ENCODE peak calls at places on chromosome 10, in seven cellular contexts. One of them, this sample, is unnamed.

GRCh38 chr10:29600821-29601220 is 34.0 kb downstream of the SVIL start:
- DNase-seq in GM10248: no peak
- DNase-seq in transverse colon: no peak
- DNase-seq in lower lobe of right lung: no peak
- DNase-seq in neural crest cell: no peak
- DNase-seq in choroid plexus epithelial cell: no peak
- DNase-seq in HFF-Myc: no peak
- DNase-seq in this sample: no peak

GRCh38 chr10:7275761-7276440 is 134.9 kb downstream of the SFMBT2 start:
- DNase-seq in GM10248: no peak
- DNase-seq in transverse colon: no peak
- DNase-seq in HFF-Myc: no peak
- DNase-seq in neural crest cell: no peak
- DNase-seq in lower lobe of right lung: no peak
- DNase-seq in choroid plexus epithelial cell: no peak
- DNase-seq in this sample: no peak

GRCh38 chr10:76479103-76479790 is 1047.8 kb downstream of the LRMDA start:
- DNase-seq in neural crest cell: no peak
- DNase-seq in HFF-Myc: no peak
- DNase-seq in transverse colon: no peak
- DNase-seq in choroid plexus epithelial cell: no peak
- DNase-seq in lower lobe of right lung: no peak
- DNase-seq in GM10248: no peak
- DNase-seq in this sample: no peak

GRCh38 chr10:106577266-106577665 is 587.2 kb downstream of the SORCS1 start:
- DNase-seq in GM10248: no peak
- DNase-seq in choroid plexus epithelial cell: peak
- DNase-seq in lower lobe of right lung: no peak
- DNase-seq in HFF-Myc: no peak
- DNase-seq in transverse colon: no peak
- DNase-seq in neural crest cell: no peak
- DNase-seq in this sample: no peak

GRCh38 chr10:120421250-120421649 is 35.8 kb upstream of the PLPP4 start:
- DNase-seq in choroid plexus epithelial cell: no peak
- DNase-seq in GM10248: no peak
- DNase-seq in lower lobe of right lung: no peak
- DNase-seq in HFF-Myc: no peak
- DNase-seq in transverse colon: no peak
- DNase-seq in neural crest cell: no peak
- DNase-seq in this sample: no peak

GRCh38 chr10:59057350-59057749 is 119.1 kb upstream of the PHYHIPL start:
- DNase-seq in choroid plexus epithelial cell: peak
- DNase-seq in neural crest cell: no peak
- DNase-seq in GM10248: no peak
- DNase-seq in transverse colon: no peak
- DNase-seq in HFF-Myc: no peak
- DNase-seq in lower lobe of right lung: no peak
- DNase-seq in this sample: no peak

GRCh38 chr10:3090914-3091313 is 23.6 kb downstream of the PFKP start:
- DNase-seq in transverse colon: peak
- DNase-seq in GM10248: no peak
- DNase-seq in choroid plexus epithelial cell: peak
- DNase-seq in HFF-Myc: no peak
- DNase-seq in neural crest cell: no peak
- DNase-seq in lower lobe of right lung: peak
- DNase-seq in this sample: no peak

GRCh38 chr10:126104767-126105166 is 208.4 kb downstream of the FANK1 start:
- DNase-seq in transverse colon: no peak
- DNase-seq in lower lobe of right lung: no peak
- DNase-seq in HFF-Myc: no peak
- DNase-seq in GM10248: no peak
- DNase-seq in choroid plexus epithelial cell: no peak
- DNase-seq in neural crest cell: no peak
- DNase-seq in this sample: peak

GRCh38 chr10:14859775-14860174 is 18.9 kb upstream of the SUV39H2 start:
- DNase-seq in lower lobe of right lung: no peak
- DNase-seq in transverse colon: no peak
- DNase-seq in GM10248: no peak
- DNase-seq in neural crest cell: no peak
- DNase-seq in choroid plexus epithelial cell: no peak
- DNase-seq in HFF-Myc: no peak
- DNase-seq in this sample: no peak

GRCh38 chr10:57657164-57657765 is 610.4 kb downstream of the IPMK start:
- DNase-seq in transverse colon: peak
- DNase-seq in HFF-Myc: peak
- DNase-seq in choroid plexus epithelial cell: peak
- DNase-seq in neural crest cell: peak
- DNase-seq in GM10248: peak
- DNase-seq in lower lobe of right lung: peak
- DNase-seq in this sample: peak

DNA sequence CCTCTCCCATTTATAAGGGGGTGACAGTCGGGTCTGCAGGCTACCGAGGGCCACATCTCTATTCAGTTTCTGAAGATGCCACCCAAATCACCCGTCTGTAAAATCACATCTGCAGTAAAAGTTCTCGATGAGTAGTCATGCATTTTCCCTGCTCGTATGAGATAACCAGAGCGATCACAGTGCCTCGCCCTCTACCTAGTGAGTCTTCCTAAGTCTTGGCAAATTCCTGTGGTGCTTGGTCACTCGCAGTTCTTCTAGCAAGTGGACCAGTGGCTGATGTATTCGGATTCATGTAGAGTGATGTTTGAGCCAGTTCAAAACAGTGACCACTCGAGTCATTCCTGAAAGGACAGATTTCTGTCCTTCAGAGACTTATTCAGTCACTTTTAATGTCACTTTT is 44.9 kb downstream of the INSYN2A start:
- DNase-seq in transverse colon: no peak
- DNase-seq in HFF-Myc: no peak
- DNase-seq in lower lobe of right lung: no peak
- DNase-seq in neural crest cell: no peak
- DNase-seq in choroid plexus epithelial cell: peak
- DNase-seq in GM10248: no peak
- DNase-seq in this sample: no peak
- TF ChIP-seq CTCF in transverse colon: no peak
- TF ChIP-seq CTCF in HFF-Myc: no peak
- TF ChIP-seq CTCF in lower lobe of right lung: no peak
- TF ChIP-seq CTCF in neural crest cell: no peak
- TF ChIP-seq CTCF in choroid plexus epithelial cell: no peak
- TF ChIP-seq CTCF in GM10248: no peak
- TF ChIP-seq CTCF in this sample: no peak

GRCh38 chr10:102712843-102713242 is 1.4 kb downstream of the ARL3 start:
- DNase-seq in neural crest cell: no peak
- DNase-seq in GM10248: no peak
- DNase-seq in HFF-Myc: no peak
- DNase-seq in choroid plexus epithelial cell: no peak
- DNase-seq in lower lobe of right lung: no peak
- DNase-seq in transverse colon: no peak
- DNase-seq in this sample: no peak

GRCh38 chr10:102715880-102716279 is 1.4 kb downstream of the SFXN2 start:
- DNase-seq in transverse colon: no peak
- DNase-seq in choroid plexus epithelial cell: no peak
- DNase-seq in GM10248: no peak
- DNase-seq in HFF-Myc: no peak
- DNase-seq in neural crest cell: no peak
- DNase-seq in lower lobe of right lung: no peak
- DNase-seq in this sample: no peak

GRCh38 chr10:102713483-102713813 is 749 bp downstream of the ARL3 start:
- DNase-seq in transverse colon: no peak
- DNase-seq in neural crest cell: no peak
- DNase-seq in choroid plexus epithelial cell: no peak
- DNase-seq in HFF-Myc: no peak
- DNase-seq in lower lobe of right lung: no peak
- DNase-seq in GM10248: no peak
- DNase-seq in this sample: no peak

GRCh38 chr10:102714621-102715455 is at the start of gene SFXN2:
- DNase-seq in choroid plexus epithelial cell: no peak
- DNase-seq in lower lobe of right lung: peak
- DNase-seq in GM10248: no peak
- DNase-seq in HFF-Myc: no peak
- DNase-seq in transverse colon: peak
- DNase-seq in neural crest cell: no peak
- DNase-seq in this sample: peak

DNA sequence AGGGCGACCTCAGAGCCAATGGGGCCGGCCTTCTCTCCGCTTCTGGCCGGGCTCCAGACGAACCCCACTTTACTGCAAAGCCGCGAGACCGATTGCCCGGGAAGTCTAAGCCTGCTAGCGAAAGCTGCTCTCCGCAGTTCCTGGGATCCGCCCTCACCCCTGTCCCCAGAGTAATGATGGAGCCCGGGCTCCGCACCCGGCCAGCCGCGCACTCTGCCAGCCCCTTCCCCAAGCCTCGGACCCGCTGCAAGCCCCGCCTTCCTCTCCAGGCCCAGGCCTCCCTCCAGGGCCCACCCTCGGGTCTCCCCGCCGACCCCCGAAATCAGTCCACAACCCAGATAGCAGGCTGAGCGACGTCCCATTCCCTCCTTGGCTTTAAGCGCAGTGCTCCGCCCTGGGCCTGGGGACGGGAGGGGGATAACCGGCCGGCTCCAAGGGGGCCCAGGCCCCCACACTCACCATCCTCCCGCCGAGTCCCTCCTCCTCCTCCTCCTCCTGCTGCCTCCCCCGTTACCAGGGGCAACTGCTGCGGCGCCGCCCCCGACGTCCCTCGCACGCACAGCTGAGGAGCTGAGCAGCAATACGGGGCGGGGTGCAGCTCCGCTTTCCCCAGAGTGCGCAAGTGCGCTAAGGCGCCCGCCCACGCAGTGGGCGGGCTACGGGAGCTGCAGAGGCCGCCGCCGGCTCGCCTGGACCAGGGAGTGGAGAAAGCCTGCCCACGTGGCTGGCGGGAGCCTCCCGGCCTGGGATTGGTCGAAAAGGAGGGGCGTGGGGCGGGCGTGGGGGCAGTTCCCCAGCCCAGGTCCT is at the start of gene ARL3:
- DNase-seq in neural crest cell: peak
- DNase-seq in HFF-Myc: peak
- DNase-seq in GM10248: peak
- DNase-seq in choroid plexus epithelial cell: peak
- DNase-seq in transverse colon: peak
- DNase-seq in lower lobe of right lung: peak
- DNase-seq in this sample: peak
- TF ChIP-seq CTCF in neural crest cell: peak
- TF ChIP-seq CTCF in HFF-Myc: peak
- TF ChIP-seq CTCF in GM10248: no peak
- TF ChIP-seq CTCF in choroid plexus epithelial cell: no peak
- TF ChIP-seq CTCF in transverse colon: peak
- TF ChIP-seq CTCF in lower lobe of right lung: peak
- TF ChIP-seq CTCF in this sample: peak

GRCh38 chr10:112404612-112405011 is 30.7 kb downstream of the ACSL5 start:
- DNase-seq in lower lobe of right lung: no peak
- DNase-seq in HFF-Myc: no peak
- DNase-seq in choroid plexus epithelial cell: peak
- DNase-seq in transverse colon: no peak
- DNase-seq in GM10248: no peak
- DNase-seq in neural crest cell: no peak
- DNase-seq in this sample: no peak

GRCh38 chr10:112407696-112408095 is 33.8 kb downstream of the ACSL5 start:
- DNase-seq in neural crest cell: no peak
- DNase-seq in choroid plexus epithelial cell: no peak
- DNase-seq in transverse colon: no peak
- DNase-seq in GM10248: no peak
- DNase-seq in HFF-Myc: no peak
- DNase-seq in lower lobe of right lung: no peak
- DNase-seq in this sample: no peak

GRCh38 chr10:112409755-112410154 is 35.8 kb downstream of the ACSL5 start:
- DNase-seq in lower lobe of right lung: no peak
- DNase-seq in HFF-Myc: no peak
- DNase-seq in choroid plexus epithelial cell: no peak
- DNase-seq in transverse colon: no peak
- DNase-seq in GM10248: no peak
- DNase-seq in neural crest cell: no peak
- DNase-seq in this sample: no peak

DNA sequence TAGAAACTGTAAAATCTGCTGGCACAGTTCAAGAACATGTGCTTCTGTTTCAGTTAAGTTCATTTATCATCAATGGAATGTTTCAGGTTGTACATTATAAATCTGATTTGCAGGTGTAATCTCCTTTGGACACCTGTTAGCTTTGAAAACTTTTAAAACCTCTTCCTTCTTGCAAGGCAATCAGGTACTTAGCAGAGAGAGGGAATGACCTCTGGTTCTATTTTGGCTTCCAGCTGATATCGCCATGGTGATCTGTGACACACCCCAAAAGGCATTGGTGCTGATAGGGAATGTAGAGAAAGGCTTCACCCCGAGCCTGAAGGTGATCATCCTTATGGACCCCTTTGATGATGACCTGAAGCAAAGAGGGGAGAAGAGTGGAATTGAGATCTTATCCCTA is 35.4 kb downstream of the ACSL5 start:
- DNase-seq in transverse colon: no peak
- DNase-seq in neural crest cell: no peak
- DNase-seq in lower lobe of right lung: no peak
- DNase-seq in GM10248: no peak
- DNase-seq in HFF-Myc: no peak
- DNase-seq in choroid plexus epithelial cell: no peak
- DNase-seq in this sample: no peak
- TF ChIP-seq CTCF in transverse colon: no peak
- TF ChIP-seq CTCF in neural crest cell: no peak
- TF ChIP-seq CTCF in lower lobe of right lung: no peak
- TF ChIP-seq CTCF in GM10248: no peak
- TF ChIP-seq CTCF in HFF-Myc: no peak
- TF ChIP-seq CTCF in choroid plexus epithelial cell: no peak
- TF ChIP-seq CTCF in this sample: no peak

DNA sequence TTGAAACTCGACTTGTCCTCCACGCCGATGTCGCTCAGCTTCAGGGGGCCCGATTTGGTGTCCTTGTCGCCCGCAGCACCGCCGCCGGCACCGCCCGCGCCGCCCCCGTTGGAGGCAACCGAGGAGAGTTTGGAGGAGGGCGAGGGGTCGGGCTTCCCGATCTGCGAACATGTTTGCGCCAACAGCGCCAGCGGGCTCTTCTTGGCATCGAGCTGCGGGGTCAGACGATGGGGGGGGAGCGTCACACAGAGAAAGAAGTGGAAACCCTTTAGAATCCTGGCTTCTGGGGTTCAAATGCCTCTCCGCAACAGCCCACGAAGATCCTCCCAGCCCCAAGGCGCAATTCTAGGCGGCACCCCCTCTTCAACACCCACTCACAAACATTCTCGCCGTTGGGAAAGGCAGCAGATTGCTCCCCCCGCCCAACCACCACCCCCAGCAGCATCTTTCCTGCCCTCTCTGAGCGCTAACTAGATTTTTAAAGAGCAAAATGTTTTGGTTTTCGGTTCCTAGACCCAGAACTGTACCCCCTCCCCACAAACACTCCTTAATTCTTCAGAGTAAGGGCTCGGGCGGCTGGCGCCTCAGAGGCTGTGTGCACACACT is 1.3 kb downstream of the ZNF503 start:
- DNase-seq in transverse colon: no peak
- DNase-seq in neural crest cell: no peak
- DNase-seq in lower lobe of right lung: peak
- DNase-seq in GM10248: peak
- DNase-seq in choroid plexus epithelial cell: peak
- DNase-seq in HFF-Myc: no peak
- DNase-seq in this sample: peak
- TF ChIP-seq CTCF in transverse colon: no peak
- TF ChIP-seq CTCF in neural crest cell: no peak
- TF ChIP-seq CTCF in lower lobe of right lung: no peak
- TF ChIP-seq CTCF in GM10248: no peak
- TF ChIP-seq CTCF in choroid plexus epithelial cell: no peak
- TF ChIP-seq CTCF in HFF-Myc: no peak
- TF ChIP-seq CTCF in this sample: no peak

This sample was measured in testis.